ENCODE peak calls at places on chromosomes 4 and X, in four cellular contexts. U is cardiac fibroblast, H is MCF 10A, T is keratinocyte. X is an unnamed sample.
A peak's percentile ranks its signal among the peaks of the same experiment; 100 is the strongest.

GRCh38 chr4:77065382-77065781 is 10.4 kb downstream of the CCNI start:
- DNase-seq in U (peak; percentile 56), H (no peak), T (no peak), X (no peak)

GRCh38 chr4:106032851-106033286 is 137.6 kb downstream of the NPNT start:
- DNase-seq in U (peak; percentile 51), H (peak; percentile 43), T (no peak), X (no peak)

GRCh38 chr4:38723114-38723513 is 59.1 kb downstream of the KLF3 start:
- DNase-seq in U (no peak), H (no peak), T (no peak), X (no peak)

GRCh38 chrX:42220722-42221121 is 297.4 kb upstream of the CASK start:
- DNase-seq in U (no peak), H (no peak), T (no peak), X (no peak)

GRCh38 chr4:53520114-53520513 is 71.2 kb downstream of the LNX1 start:
- DNase-seq in U (no peak), H (no peak), T (no peak), X (no peak)

GRCh38 chr4:150199056-150199455 is 120.8 kb downstream of the DCLK2 start:
- DNase-seq in U (no peak), H (no peak), T (no peak), X (no peak)

GRCh38 chr4:8314691-8315255 is 45.2 kb downstream of the HTRA3 start:
- DNase-seq in U (no peak), H (no peak), T (no peak), X (no peak)

GRCh38 chr4:87007345-87008181 is 72.8 kb downstream of the AFF1 start:
- DNase-seq in U (peak; percentile 69), H (peak; percentile 55), T (no peak), X (no peak)

GRCh38 chr4:82774711-82775171 is 23.9 kb downstream of the SCD5 start:
- DNase-seq in U (no peak), H (no peak), T (no peak), X (no peak)

GRCh38 chrX:123184199-123184857 is at the start of gene GRIA3:
- DNase-seq in U (peak; percentile 38), H (no peak), T (no peak), X (no peak)

GRCh38 chr4:141565379-141566089 is 70.8 kb upstream of the IL15 start:
- DNase-seq in U (no peak), H (no peak), T (no peak), X (no peak)

GRCh38 chrX:109959356-109959871 is 43.5 kb upstream of the TMEM164 start:
- DNase-seq in U (no peak), H (no peak), T (no peak), X (no peak)

GRCh38 chrX:44290718-44291117 is 52.8 kb downstream of the EFHC2 start:
- DNase-seq in U (no peak), H (no peak), T (no peak), X (no peak)

GRCh38 chr4:183295711-183296110 is 24.4 kb downstream of the CLDN22 start:
- DNase-seq in U (no peak), H (no peak), T (no peak), X (no peak)

GRCh38 chrX:67555578-67556203 is 11.9 kb downstream of the AR start:
- DNase-seq in U (peak; percentile 62), H (peak; percentile 58), T (no peak), X (no peak)

GRCh38 chrX:17038681-17039161 is 92.3 kb downstream of the REPS2 start:
- DNase-seq in U (peak; percentile 19), H (peak; percentile 13), T (no peak), X (no peak)

GRCh38 chr4:4461850-4462249 is 74.9 kb downstream of the NSG1 start:
- DNase-seq in U (no peak), H (no peak), T (no peak), X (no peak)

GRCh38 chr4:186792994-186793393 is 69.3 kb upstream of the FAT1 start:
- DNase-seq in U (peak; percentile 16), H (no peak), T (no peak), X (no peak)

GRCh38 chrX:119062750-119063374 is 9.9 kb upstream of the CT47C1 start:
- DNase-seq in U (peak; percentile 5), H (peak; percentile 33), T (no peak), X (no peak)

GRCh38 chrX:88883205-88883604 is 136.2 kb downstream of the CPXCR1 start:
- DNase-seq in U (peak; percentile 1), H (peak; percentile 79), T (no peak), X (no peak)

GRCh38 chrX:29617276-29617675 is 598.1 kb upstream of the MAGEB2 start:
- DNase-seq in U (peak; percentile 77), H (no peak), T (no peak), X (no peak)

GRCh38 chrX:151789179-151789800 is 54.7 kb downstream of the CNGA2 start:
- DNase-seq in U (peak; percentile 80), H (peak; percentile 90), T (no peak), X (no peak)

GRCh38 chrX:46433892-46434291 is 111.3 kb downstream of the ZNF674 start:
- DNase-seq in U (peak; percentile 20), H (no peak), T (no peak), X (no peak)

GRCh38 chr4:15245006-15245530 is 182.8 kb upstream of the C1QTNF7 start:
- DNase-seq in U (no peak), H (no peak), T (no peak), X (no peak)

GRCh38 chrX:25755179-25755578 is 383.0 kb upstream of the MAGEB18 start:
- DNase-seq in U (no peak), H (no peak), T (no peak), X (no peak)

GRCh38 chr4:83636930-83637329 is 101.0 kb downstream of the GPAT3 start:
- DNase-seq in U (no peak), H (no peak), T (no peak), X (no peak)

GRCh38 chr4:143335979-143336827 is 473 bp upstream of the GAB1 start:
- DNase-seq in U (peak; percentile 88), H (peak; percentile 91), T (no peak), X (peak; percentile 66)

GRCh38 chr4:114249561-114250356 is 270.3 kb upstream of the ARSJ start:
- DNase-seq in U (no peak), H (no peak), T (no peak), X (no peak)

GRCh38 chr4:1967512-1968149 is 41.1 kb downstream of the NELFA start:
- DNase-seq in U (no peak), H (no peak), T (no peak), X (no peak)
- TF ChIP-seq CTCF in U (no peak), H (no peak), T (no peak), X (no peak)

GRCh38 chr4:48905363-48906015 is 1.1 kb downstream of the OCIAD2 start:
- DNase-seq in U (peak; percentile 74), H (peak; percentile 82), T (no peak), X (no peak)

GRCh38 chr4:48908687-48909086 is 2.1 kb upstream of the OCIAD2 start:
- DNase-seq in U (no peak), H (no peak), T (no peak), X (no peak)

GRCh38 chr4:48907706-48908477 is 1.3 kb upstream of the OCIAD2 start:
- DNase-seq in U (no peak), H (no peak), T (no peak), X (no peak)

GRCh38 chr4:48904541-48905142 is 1.9 kb downstream of the OCIAD2 start:
- DNase-seq in U (no peak), H (no peak), T (no peak), X (no peak)

GRCh38 chr4:48906283-48907173 is at the start of gene OCIAD2:
- DNase-seq in U (peak; percentile 43), H (peak; percentile 64), T (no peak), X (peak; percentile 87)
- TF ChIP-seq CTCF in U (no peak), H (no peak), T (peak; percentile 8), X (peak; percentile 46)

DNA sequence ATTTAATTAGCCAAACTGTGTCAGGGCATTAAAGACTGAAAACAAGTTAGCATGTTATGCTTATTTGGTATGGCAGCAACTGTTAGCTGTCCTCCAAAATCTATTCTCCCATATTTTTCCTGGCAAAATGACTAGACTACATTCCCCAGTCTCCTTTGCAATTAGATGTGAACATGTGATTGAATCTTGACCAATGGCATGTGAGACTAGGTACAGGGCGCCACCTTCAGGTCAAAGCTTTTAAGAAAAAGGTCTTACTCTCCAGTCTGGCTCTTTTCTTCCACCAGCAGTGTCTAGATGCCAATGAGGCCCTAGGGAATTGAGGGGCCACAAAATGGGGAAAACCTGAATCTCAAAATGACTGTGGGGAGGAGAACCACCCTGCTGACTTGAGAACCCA is 408.2 kb downstream of the SMARCA1 start:
- DNase-seq in U (peak; percentile 1), H (peak; percentile 50), T (no peak), X (peak; percentile 30)
- TF ChIP-seq CTCF in U (no peak), H (no peak), T (no peak), X (peak; percentile 51)

GRCh38 chrX:80648023-80648422 is 161.7 kb downstream of the BRWD3 start:
- DNase-seq in U (peak; percentile 27), H (peak; percentile 6), T (no peak), X (peak; percentile 4)
- TF ChIP-seq CTCF in U (peak; percentile 40), H (peak; percentile 26), T (peak; percentile 27), X (peak; percentile 49)

GRCh38 chr4:25081866-25082471 is 51.2 kb upstream of the LGI2 start:
- DNase-seq in U (no peak), H (no peak), T (no peak), X (no peak)

GRCh38 chr4:25076625-25077413 is 46.1 kb upstream of the LGI2 start:
- DNase-seq in U (no peak), H (no peak), T (no peak), X (no peak)

GRCh38 chr4:25075851-25076250 is 45.1 kb upstream of the LGI2 start:
- DNase-seq in U (no peak), H (no peak), T (no peak), X (no peak)

GRCh38 chr4:25078523-25078922 is 47.8 kb upstream of the LGI2 start:
- DNase-seq in U (no peak), H (no peak), T (no peak), X (no peak)

GRCh38 chr4:25080571-25080970 is 49.8 kb upstream of the LGI2 start:
- DNase-seq in U (no peak), H (no peak), T (no peak), X (no peak)
- TF ChIP-seq CTCF in U (no peak), H (no peak), T (no peak), X (no peak)

GRCh38 chr4:147730333-147730732 is 1.6 kb upstream of the ARHGAP10 start:
- DNase-seq in U (no peak), H (no peak), T (no peak), X (no peak)
- TF ChIP-seq CTCF in U (no peak), H (no peak), T (no peak), X (no peak)

DNA sequence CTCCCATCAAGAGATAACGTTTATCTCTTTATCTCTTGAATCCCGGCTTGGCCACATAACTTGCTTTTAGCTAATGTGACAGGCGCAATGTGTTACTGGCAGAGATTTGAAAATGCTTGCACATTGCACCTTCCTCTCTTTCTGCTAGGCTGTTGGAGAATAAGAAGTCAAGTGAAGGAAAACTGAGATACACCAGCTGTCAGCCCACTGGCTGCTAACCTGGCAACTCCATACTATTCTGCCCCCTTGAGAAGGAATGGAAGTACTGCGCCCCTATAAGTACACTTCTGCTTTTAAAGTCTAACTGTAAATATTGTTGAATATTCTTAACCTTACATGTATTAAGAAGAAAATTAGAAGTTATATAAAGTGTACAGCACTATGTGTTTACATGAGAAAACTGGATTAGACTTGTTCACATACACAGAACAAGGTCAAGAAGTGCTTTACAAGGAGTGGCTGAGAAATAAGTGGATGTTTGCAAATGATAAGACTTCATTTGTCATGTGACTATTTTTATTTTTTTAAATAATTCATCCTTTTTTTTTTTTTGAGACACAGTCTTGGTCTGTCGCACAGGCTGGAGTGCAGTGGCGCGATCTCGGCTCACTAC is 424.5 kb upstream of the CTSO start:
- DNase-seq in U (peak; percentile 87), H (peak; percentile 38), T (peak; percentile 1), X (peak; percentile 52)
- TF ChIP-seq CTCF in U (peak; percentile 84), H (peak; percentile 17), T (peak; percentile 59), X (peak; percentile 64)

X was measured in GM13977.